ENCODE peak calls at places on chromosomes 3 and 15, in nine cellular contexts. M, W, T, F, E, J, H, S and N are unnamed samples.

GRCh38 chr3:2770451-2770850 is 339.7 kb downstream of the IL5RA start:
- DNase-seq in M (no peak), W (no peak), T (no peak), F (no peak), E (no peak), J (no peak), H (no peak), S (no peak), N (no peak)

GRCh38 chr15:77186518-77187095 is 115.7 kb upstream of the TSPAN3 start:
- DNase-seq in M (no peak), W (no peak), T (no peak), F (peak), E (no peak), J (no peak), H (peak), S (no peak), N (no peak)

GRCh38 chr3:53776494-53777101 is 69.6 kb downstream of the CHDH start:
- DNase-seq in M (no peak), W (no peak), T (no peak), F (no peak), E (no peak), J (no peak), H (no peak), S (no peak), N (no peak)

GRCh38 chr3:121836069-121836468 is 1.1 kb downstream of the EAF2 start:
- DNase-seq in M (no peak), W (no peak), T (no peak), F (no peak), E (no peak), J (no peak), H (no peak), S (no peak), N (no peak)

GRCh38 chr3:12590096-12590495 is 33.2 kb downstream of the MKRN2 start:
- DNase-seq in M (no peak), W (no peak), T (no peak), F (no peak), E (no peak), J (no peak), H (no peak), S (no peak), N (no peak)

GRCh38 chr3:64983583-64984359 is 296.0 kb upstream of the ADAMTS9 start:
- DNase-seq in M (no peak), W (no peak), T (no peak), F (peak), E (no peak), J (no peak), H (no peak), S (no peak), N (no peak)

GRCh38 chr3:55686720-55687254 is 199.7 kb upstream of the WNT5A start:
- DNase-seq in M (no peak), W (no peak), T (no peak), F (no peak), E (peak), J (no peak), H (no peak), S (no peak), N (no peak)

GRCh38 chr15:34116620-34117019 is 14.7 kb downstream of the PGBD4 start:
- DNase-seq in M (no peak), W (no peak), T (no peak), F (no peak), E (no peak), J (no peak), H (no peak), S (no peak), N (no peak)

GRCh38 chr15:78353093-78353492 is 12.9 kb downstream of the CRABP1 start:
- DNase-seq in M (peak), W (no peak), T (no peak), F (peak), E (no peak), J (no peak), H (peak), S (no peak), N (no peak)

GRCh38 chr15:62779041-62779810 is 263.3 kb upstream of the TPM1 start:
- DNase-seq in M (no peak), W (peak), T (no peak), F (no peak), E (peak), J (no peak), H (no peak), S (no peak), N (no peak)

GRCh38 chr3:64651286-64651685 is 36.5 kb downstream of the ADAMTS9 start:
- DNase-seq in M (no peak), W (no peak), T (no peak), F (no peak), E (no peak), J (no peak), H (no peak), S (no peak), N (no peak)

GRCh38 chr3:148757238-148757930 is 59.7 kb downstream of the AGTR1 start:
- DNase-seq in M (no peak), W (no peak), T (no peak), F (no peak), E (no peak), J (no peak), H (no peak), S (no peak), N (no peak)

GRCh38 chr3:177852001-177852400 is 654.7 kb upstream of the TBL1XR1 start:
- DNase-seq in M (no peak), W (no peak), T (no peak), F (no peak), E (no peak), J (no peak), H (no peak), S (no peak), N (no peak)

GRCh38 chr15:57726411-57726810 is 19.9 kb downstream of the POLR2M start:
- DNase-seq in M (no peak), W (no peak), T (no peak), F (no peak), E (no peak), J (no peak), H (no peak), S (no peak), N (no peak)
- TF ChIP-seq EP300 in M (no peak), W (no peak), T (no peak), F (no peak), E (no peak), J (no peak), H (no peak), S (no peak), N (no peak)

DNA sequence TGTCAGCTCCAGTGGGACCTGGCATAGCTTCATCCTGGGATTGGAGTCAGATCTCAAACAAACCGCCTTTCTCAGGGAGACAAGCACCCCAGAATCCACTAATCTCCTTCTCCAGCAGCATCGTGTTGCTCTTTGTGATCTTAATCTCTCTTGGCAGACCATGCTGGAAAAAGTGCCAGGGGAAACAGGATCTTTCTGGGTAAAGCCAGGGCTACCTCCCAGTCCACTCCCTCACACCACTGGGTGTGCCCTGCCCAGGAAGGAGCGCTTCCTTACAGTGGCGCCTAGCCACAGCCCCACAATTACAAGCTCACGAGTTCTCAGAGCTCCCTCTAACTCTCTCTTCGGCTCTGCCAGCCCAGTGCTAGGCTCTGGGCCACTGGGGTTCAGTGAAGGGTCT is 32.2 kb downstream of the RPLP1 start:
- DNase-seq in M (no peak), W (no peak), T (no peak), F (no peak), E (no peak), J (no peak), H (no peak), S (peak), N (no peak)
- TF ChIP-seq EP300 in M (no peak), W (no peak), T (no peak), F (no peak), E (no peak), J (no peak), H (no peak), S (no peak), N (no peak)

GRCh38 chr15:28982886-28983285 is 97.1 kb downstream of the APBA2 start:
- DNase-seq in M (no peak), W (no peak), T (peak), F (no peak), E (no peak), J (no peak), H (no peak), S (no peak), N (no peak)

GRCh38 chr15:28979208-28979891 is 93.6 kb downstream of the APBA2 start:
- DNase-seq in M (no peak), W (no peak), T (peak), F (no peak), E (no peak), J (no peak), H (no peak), S (no peak), N (no peak)

GRCh38 chr15:28981921-28982320 is 96.1 kb downstream of the APBA2 start:
- DNase-seq in M (no peak), W (no peak), T (peak), F (no peak), E (no peak), J (no peak), H (no peak), S (no peak), N (no peak)

GRCh38 chr15:28980709-28981350 is 95.1 kb downstream of the APBA2 start:
- DNase-seq in M (no peak), W (no peak), T (no peak), F (no peak), E (no peak), J (no peak), H (no peak), S (no peak), N (no peak)

DNA sequence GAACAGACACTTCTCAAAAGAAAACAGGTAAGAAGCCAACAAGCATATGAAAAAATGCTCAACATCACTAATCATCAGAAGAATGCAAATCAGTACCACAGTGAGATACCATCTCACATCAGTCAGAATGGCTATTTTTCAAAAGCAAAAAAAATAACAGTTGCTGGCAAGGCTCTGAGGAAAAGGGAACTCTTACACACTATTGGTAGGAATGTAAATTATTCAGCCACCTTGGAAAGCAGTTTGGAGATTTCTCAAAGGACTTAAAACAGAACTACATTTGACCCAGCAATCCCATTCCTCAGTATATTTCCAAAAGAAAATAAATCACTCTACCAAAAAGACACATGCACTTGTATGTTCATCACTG is 95.6 kb downstream of the APBA2 start:
- DNase-seq in M (no peak), W (no peak), T (no peak), F (no peak), E (no peak), J (no peak), H (no peak), S (no peak), N (no peak)
- TF ChIP-seq EP300 in M (no peak), W (no peak), T (no peak), F (no peak), E (no peak), J (no peak), H (no peak), S (no peak), N (no peak)

DNA sequence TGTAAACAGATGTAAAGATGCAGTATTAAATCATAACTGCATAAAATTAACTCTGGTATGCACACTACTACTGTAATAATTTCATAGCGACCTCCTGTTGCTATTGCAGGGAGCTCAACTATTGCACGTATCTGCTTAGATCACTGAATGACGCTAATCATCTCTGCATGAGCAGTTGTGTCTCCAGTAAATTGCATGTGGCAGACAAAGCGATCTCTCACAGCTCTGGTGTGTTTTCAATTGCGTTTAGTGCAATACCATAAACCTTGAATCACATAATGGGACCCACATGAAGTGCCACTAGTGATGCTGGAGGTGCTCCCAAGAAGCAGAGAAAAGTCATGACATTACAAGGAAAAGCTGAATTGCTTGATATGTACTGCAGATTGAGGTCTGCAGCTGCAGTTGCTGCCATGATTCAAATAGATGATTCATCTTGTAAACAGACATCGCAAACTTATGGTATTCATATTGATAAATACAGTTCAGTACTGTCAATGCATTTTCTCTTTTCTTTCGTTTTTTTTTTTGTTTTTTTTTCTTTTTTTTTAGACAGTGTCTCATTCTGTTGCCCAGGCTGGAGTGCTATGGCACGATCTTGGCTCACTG is 30.2 kb upstream of the LCTL start:
- DNase-seq in M (no peak), W (no peak), T (no peak), F (no peak), E (no peak), J (no peak), H (no peak), S (no peak), N (no peak)
- TF ChIP-seq EP300 in M (no peak), W (no peak), T (no peak), F (no peak), E (no peak), J (no peak), H (no peak), S (no peak), N (no peak)

DNA sequence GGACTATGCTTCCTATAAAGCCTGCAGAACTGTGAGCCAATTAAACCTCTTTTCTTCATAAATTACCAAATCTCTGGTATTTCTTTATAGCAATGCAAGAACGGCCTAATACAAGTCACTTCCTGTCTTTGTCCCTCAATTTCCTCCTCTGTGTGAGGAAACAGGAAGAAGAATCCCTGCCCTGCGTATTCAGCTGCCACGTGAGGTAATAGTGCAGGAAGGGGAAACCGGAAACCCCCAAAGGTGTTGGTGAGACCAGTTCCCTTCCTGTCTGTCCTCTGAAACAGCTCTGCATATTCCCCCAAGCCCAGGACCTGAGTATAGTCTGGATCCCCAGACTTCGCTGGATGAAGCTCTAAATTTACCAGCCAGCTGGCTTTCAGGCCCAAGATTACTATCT is 18.1 kb upstream of the PTPN23 start:
- DNase-seq in M (no peak), W (no peak), T (no peak), F (no peak), E (no peak), J (no peak), H (no peak), S (no peak), N (no peak)
- TF ChIP-seq EP300 in M (no peak), W (no peak), T (no peak), F (no peak), E (no peak), J (no peak), H (no peak), S (no peak), N (no peak)